ENCODE peak calls at places on chromosomes 16 and 17, in nine cellular contexts. One of them, this sample, is unnamed.

GRCh38 chr16:379183-379960 is 2.4 kb downstream of the PGAP6 start:
- DNase-seq in NCI-H748 treated with DMSO at 0.1 percent for 48 hours: peak; percentile 16
- DNase-seq in HT1080: no peak
- DNase-seq in cerebellar cortex: peak; percentile 88
- DNase-seq in NCI-H2171: no peak
- DNase-seq in CD8-positive, alpha-beta memory T cell: no peak
- DNase-seq in amniotic stem cell: no peak
- DNase-seq in stimulated activated naive CD8-positive, alpha-beta T cell treated with anti-CD3 and anti-CD28 coated beads, Interleukin-15, amount 100 ng/mL, for 72 hours: no peak
- DNase-seq in GM04503: no peak
- DNase-seq in this sample: no peak

GRCh38 chr16:56269276-56269675 is 78.0 kb downstream of the GNAO1 start:
- DNase-seq in NCI-H748 treated with DMSO at 0.1 percent for 48 hours: no peak
- DNase-seq in cerebellar cortex: no peak
- DNase-seq in stimulated activated naive CD8-positive, alpha-beta T cell treated with anti-CD3 and anti-CD28 coated beads, Interleukin-15, amount 100 ng/mL, for 72 hours: no peak
- DNase-seq in NCI-H2171: no peak
- DNase-seq in GM04503: no peak
- DNase-seq in amniotic stem cell: no peak
- DNase-seq in CD8-positive, alpha-beta memory T cell: no peak
- DNase-seq in HT1080: no peak
- DNase-seq in this sample: no peak

GRCh38 chr17:74528491-74529199 is 2.6 kb downstream of the CD300LB start:
- DNase-seq in stimulated activated naive CD8-positive, alpha-beta T cell treated with anti-CD3 and anti-CD28 coated beads, Interleukin-15, amount 100 ng/mL, for 72 hours: peak; percentile 7
- DNase-seq in GM04503: no peak
- DNase-seq in HT1080: no peak
- DNase-seq in cerebellar cortex: no peak
- DNase-seq in CD8-positive, alpha-beta memory T cell: no peak
- DNase-seq in amniotic stem cell: no peak
- DNase-seq in NCI-H748 treated with DMSO at 0.1 percent for 48 hours: no peak
- DNase-seq in NCI-H2171: no peak
- DNase-seq in this sample: no peak

GRCh38 chr16:30369938-30370443 is 303 bp downstream of the TBC1D10B start:
- DNase-seq in amniotic stem cell: no peak
- DNase-seq in GM04503: no peak
- DNase-seq in NCI-H748 treated with DMSO at 0.1 percent for 48 hours: no peak
- DNase-seq in HT1080: no peak
- DNase-seq in cerebellar cortex: no peak
- DNase-seq in NCI-H2171: no peak
- DNase-seq in stimulated activated naive CD8-positive, alpha-beta T cell treated with anti-CD3 and anti-CD28 coated beads, Interleukin-15, amount 100 ng/mL, for 72 hours: no peak
- DNase-seq in CD8-positive, alpha-beta memory T cell: no peak
- DNase-seq in this sample: no peak

GRCh38 chr16:4011225-4011939 is 104.9 kb downstream of the ADCY9 start:
- DNase-seq in GM04503: no peak
- DNase-seq in NCI-H748 treated with DMSO at 0.1 percent for 48 hours: no peak
- DNase-seq in CD8-positive, alpha-beta memory T cell: no peak
- DNase-seq in cerebellar cortex: no peak
- DNase-seq in amniotic stem cell: no peak
- DNase-seq in NCI-H2171: no peak
- DNase-seq in HT1080: no peak
- DNase-seq in stimulated activated naive CD8-positive, alpha-beta T cell treated with anti-CD3 and anti-CD28 coated beads, Interleukin-15, amount 100 ng/mL, for 72 hours: no peak
- DNase-seq in this sample: no peak

GRCh38 chr17:30323895-30324319 is 9.9 kb downstream of the TMIGD1 start:
- DNase-seq in stimulated activated naive CD8-positive, alpha-beta T cell treated with anti-CD3 and anti-CD28 coated beads, Interleukin-15, amount 100 ng/mL, for 72 hours: peak; percentile 56
- DNase-seq in GM04503: no peak
- DNase-seq in CD8-positive, alpha-beta memory T cell: no peak
- DNase-seq in cerebellar cortex: no peak
- DNase-seq in NCI-H748 treated with DMSO at 0.1 percent for 48 hours: no peak
- DNase-seq in HT1080: peak; percentile 71
- DNase-seq in amniotic stem cell: no peak
- DNase-seq in NCI-H2171: peak; percentile 35
- DNase-seq in this sample: no peak

GRCh38 chr16:59459811-59460210 is 725.7 kb upstream of the GOT2 start:
- DNase-seq in GM04503: no peak
- DNase-seq in NCI-H748 treated with DMSO at 0.1 percent for 48 hours: no peak
- DNase-seq in NCI-H2171: no peak
- DNase-seq in stimulated activated naive CD8-positive, alpha-beta T cell treated with anti-CD3 and anti-CD28 coated beads, Interleukin-15, amount 100 ng/mL, for 72 hours: no peak
- DNase-seq in amniotic stem cell: no peak
- DNase-seq in cerebellar cortex: no peak
- DNase-seq in CD8-positive, alpha-beta memory T cell: no peak
- DNase-seq in HT1080: peak; percentile 88
- DNase-seq in this sample: no peak

GRCh38 chr16:55861288-55861687 is 13.9 kb downstream of the CES5A start:
- DNase-seq in GM04503: no peak
- DNase-seq in NCI-H2171: no peak
- DNase-seq in cerebellar cortex: no peak
- DNase-seq in NCI-H748 treated with DMSO at 0.1 percent for 48 hours: no peak
- DNase-seq in CD8-positive, alpha-beta memory T cell: no peak
- DNase-seq in amniotic stem cell: no peak
- DNase-seq in stimulated activated naive CD8-positive, alpha-beta T cell treated with anti-CD3 and anti-CD28 coated beads, Interleukin-15, amount 100 ng/mL, for 72 hours: no peak
- DNase-seq in HT1080: no peak
- DNase-seq in this sample: no peak

GRCh38 chr16:87747626-87748025 is 18.2 kb downstream of the KLHDC4 start:
- DNase-seq in GM04503: no peak
- DNase-seq in stimulated activated naive CD8-positive, alpha-beta T cell treated with anti-CD3 and anti-CD28 coated beads, Interleukin-15, amount 100 ng/mL, for 72 hours: no peak
- DNase-seq in HT1080: no peak
- DNase-seq in amniotic stem cell: no peak
- DNase-seq in CD8-positive, alpha-beta memory T cell: no peak
- DNase-seq in NCI-H2171: no peak
- DNase-seq in NCI-H748 treated with DMSO at 0.1 percent for 48 hours: no peak
- DNase-seq in cerebellar cortex: no peak
- DNase-seq in this sample: no peak

GRCh38 chr17:59620518-59621259 is 994 bp downstream of the CLTC start:
- DNase-seq in amniotic stem cell: no peak
- DNase-seq in CD8-positive, alpha-beta memory T cell: peak; percentile 47
- DNase-seq in cerebellar cortex: peak; percentile 43
- DNase-seq in HT1080: peak; percentile 13
- DNase-seq in GM04503: no peak
- DNase-seq in stimulated activated naive CD8-positive, alpha-beta T cell treated with anti-CD3 and anti-CD28 coated beads, Interleukin-15, amount 100 ng/mL, for 72 hours: peak; percentile 39
- DNase-seq in NCI-H2171: peak; percentile 7
- DNase-seq in NCI-H748 treated with DMSO at 0.1 percent for 48 hours: peak; percentile 23
- DNase-seq in this sample: peak; percentile 45

GRCh38 chr17:55005520-55005919 is 37.0 kb downstream of the STXBP4 start:
- DNase-seq in stimulated activated naive CD8-positive, alpha-beta T cell treated with anti-CD3 and anti-CD28 coated beads, Interleukin-15, amount 100 ng/mL, for 72 hours: no peak
- DNase-seq in HT1080: no peak
- DNase-seq in CD8-positive, alpha-beta memory T cell: no peak
- DNase-seq in amniotic stem cell: no peak
- DNase-seq in NCI-H2171: no peak
- DNase-seq in GM04503: no peak
- DNase-seq in NCI-H748 treated with DMSO at 0.1 percent for 48 hours: no peak
- DNase-seq in cerebellar cortex: peak; percentile 13
- DNase-seq in this sample: no peak

GRCh38 chr17:14953405-14953804 is 311.7 kb downstream of the PMP22 start:
- DNase-seq in stimulated activated naive CD8-positive, alpha-beta T cell treated with anti-CD3 and anti-CD28 coated beads, Interleukin-15, amount 100 ng/mL, for 72 hours: no peak
- DNase-seq in HT1080: no peak
- DNase-seq in cerebellar cortex: no peak
- DNase-seq in NCI-H748 treated with DMSO at 0.1 percent for 48 hours: no peak
- DNase-seq in amniotic stem cell: no peak
- DNase-seq in NCI-H2171: no peak
- DNase-seq in GM04503: no peak
- DNase-seq in CD8-positive, alpha-beta memory T cell: no peak
- DNase-seq in this sample: no peak

GRCh38 chr17:49604314-49604869 is 28.7 kb downstream of the NXPH3 start:
- DNase-seq in amniotic stem cell: no peak
- DNase-seq in stimulated activated naive CD8-positive, alpha-beta T cell treated with anti-CD3 and anti-CD28 coated beads, Interleukin-15, amount 100 ng/mL, for 72 hours: no peak
- DNase-seq in CD8-positive, alpha-beta memory T cell: no peak
- DNase-seq in cerebellar cortex: no peak
- DNase-seq in NCI-H2171: no peak
- DNase-seq in NCI-H748 treated with DMSO at 0.1 percent for 48 hours: no peak
- DNase-seq in HT1080: no peak
- DNase-seq in GM04503: no peak
- DNase-seq in this sample: no peak

GRCh38 chr16:55136356-55136755 is 187.6 kb upstream of the IRX6 start:
- DNase-seq in stimulated activated naive CD8-positive, alpha-beta T cell treated with anti-CD3 and anti-CD28 coated beads, Interleukin-15, amount 100 ng/mL, for 72 hours: no peak
- DNase-seq in CD8-positive, alpha-beta memory T cell: no peak
- DNase-seq in NCI-H748 treated with DMSO at 0.1 percent for 48 hours: no peak
- DNase-seq in amniotic stem cell: no peak
- DNase-seq in HT1080: no peak
- DNase-seq in NCI-H2171: no peak
- DNase-seq in cerebellar cortex: no peak
- DNase-seq in GM04503: no peak
- DNase-seq in this sample: no peak

GRCh38 chr17:17408236-17408794 is 68.5 kb upstream of the MED9 start:
- DNase-seq in CD8-positive, alpha-beta memory T cell: no peak
- DNase-seq in NCI-H2171: no peak
- DNase-seq in cerebellar cortex: no peak
- DNase-seq in amniotic stem cell: no peak
- DNase-seq in stimulated activated naive CD8-positive, alpha-beta T cell treated with anti-CD3 and anti-CD28 coated beads, Interleukin-15, amount 100 ng/mL, for 72 hours: peak; percentile 42
- DNase-seq in HT1080: no peak
- DNase-seq in GM04503: no peak
- DNase-seq in NCI-H748 treated with DMSO at 0.1 percent for 48 hours: no peak
- DNase-seq in this sample: no peak

GRCh38 chr16:20798364-20798763 is 7.9 kb downstream of the ERI2 start:
- DNase-seq in GM04503: no peak
- DNase-seq in CD8-positive, alpha-beta memory T cell: no peak
- DNase-seq in cerebellar cortex: no peak
- DNase-seq in NCI-H748 treated with DMSO at 0.1 percent for 48 hours: no peak
- DNase-seq in HT1080: no peak
- DNase-seq in NCI-H2171: no peak
- DNase-seq in stimulated activated naive CD8-positive, alpha-beta T cell treated with anti-CD3 and anti-CD28 coated beads, Interleukin-15, amount 100 ng/mL, for 72 hours: no peak
- DNase-seq in amniotic stem cell: no peak
- DNase-seq in this sample: no peak

GRCh38 chr16:57091200-57091989 is 988 bp upstream of the CPNE2 start:
- DNase-seq in stimulated activated naive CD8-positive, alpha-beta T cell treated with anti-CD3 and anti-CD28 coated beads, Interleukin-15, amount 100 ng/mL, for 72 hours: no peak
- DNase-seq in cerebellar cortex: no peak
- DNase-seq in CD8-positive, alpha-beta memory T cell: no peak
- DNase-seq in NCI-H748 treated with DMSO at 0.1 percent for 48 hours: no peak
- DNase-seq in HT1080: peak; percentile 69
- DNase-seq in NCI-H2171: no peak
- DNase-seq in GM04503: no peak
- DNase-seq in amniotic stem cell: peak; percentile 9
- DNase-seq in this sample: no peak

GRCh38 chr17:44569459-44569858 is 12.2 kb downstream of the FZD2 start:
- DNase-seq in NCI-H748 treated with DMSO at 0.1 percent for 48 hours: no peak
- DNase-seq in amniotic stem cell: no peak
- DNase-seq in cerebellar cortex: no peak
- DNase-seq in CD8-positive, alpha-beta memory T cell: no peak
- DNase-seq in NCI-H2171: no peak
- DNase-seq in stimulated activated naive CD8-positive, alpha-beta T cell treated with anti-CD3 and anti-CD28 coated beads, Interleukin-15, amount 100 ng/mL, for 72 hours: no peak
- DNase-seq in GM04503: no peak
- DNase-seq in HT1080: no peak
- DNase-seq in this sample: no peak

GRCh38 chr16:89093602-89094251 is at the start of gene ACSF3:
- DNase-seq in cerebellar cortex: peak; percentile 20
- DNase-seq in NCI-H748 treated with DMSO at 0.1 percent for 48 hours: no peak
- DNase-seq in stimulated activated naive CD8-positive, alpha-beta T cell treated with anti-CD3 and anti-CD28 coated beads, Interleukin-15, amount 100 ng/mL, for 72 hours: peak; percentile 70
- DNase-seq in NCI-H2171: peak; percentile 40
- DNase-seq in CD8-positive, alpha-beta memory T cell: peak; percentile 52
- DNase-seq in GM04503: no peak
- DNase-seq in HT1080: peak; percentile 42
- DNase-seq in amniotic stem cell: no peak
- DNase-seq in this sample: peak; percentile 72

GRCh38 chr16:29316673-29317237 is 89.8 kb downstream of the NPIPB11 start:
- DNase-seq in GM04503: no peak
- DNase-seq in HT1080: no peak
- DNase-seq in NCI-H2171: no peak
- DNase-seq in NCI-H748 treated with DMSO at 0.1 percent for 48 hours: peak; percentile 0
- DNase-seq in amniotic stem cell: no peak
- DNase-seq in stimulated activated naive CD8-positive, alpha-beta T cell treated with anti-CD3 and anti-CD28 coated beads, Interleukin-15, amount 100 ng/mL, for 72 hours: no peak
- DNase-seq in cerebellar cortex: no peak
- DNase-seq in CD8-positive, alpha-beta memory T cell: no peak
- DNase-seq in this sample: no peak

GRCh38 chr17:7476474-7476873 is 3.0 kb downstream of the ZBTB4 start:
- DNase-seq in GM04503: no peak
- DNase-seq in NCI-H748 treated with DMSO at 0.1 percent for 48 hours: no peak
- DNase-seq in NCI-H2171: no peak
- DNase-seq in HT1080: peak; percentile 78
- DNase-seq in amniotic stem cell: no peak
- DNase-seq in cerebellar cortex: no peak
- DNase-seq in CD8-positive, alpha-beta memory T cell: no peak
- DNase-seq in stimulated activated naive CD8-positive, alpha-beta T cell treated with anti-CD3 and anti-CD28 coated beads, Interleukin-15, amount 100 ng/mL, for 72 hours: no peak
- DNase-seq in this sample: no peak

GRCh38 chr17:45873728-45874127 is 20.6 kb upstream of the MAPT start:
- DNase-seq in stimulated activated naive CD8-positive, alpha-beta T cell treated with anti-CD3 and anti-CD28 coated beads, Interleukin-15, amount 100 ng/mL, for 72 hours: no peak
- DNase-seq in NCI-H748 treated with DMSO at 0.1 percent for 48 hours: no peak
- DNase-seq in cerebellar cortex: no peak
- DNase-seq in NCI-H2171: no peak
- DNase-seq in HT1080: no peak
- DNase-seq in CD8-positive, alpha-beta memory T cell: no peak
- DNase-seq in GM04503: no peak
- DNase-seq in amniotic stem cell: no peak
- DNase-seq in this sample: peak; percentile 25

GRCh38 chr17:80656590-80656989 is 112.0 kb downstream of the RPTOR start:
- DNase-seq in stimulated activated naive CD8-positive, alpha-beta T cell treated with anti-CD3 and anti-CD28 coated beads, Interleukin-15, amount 100 ng/mL, for 72 hours: no peak
- DNase-seq in CD8-positive, alpha-beta memory T cell: no peak
- DNase-seq in GM04503: no peak
- DNase-seq in NCI-H2171: no peak
- DNase-seq in NCI-H748 treated with DMSO at 0.1 percent for 48 hours: no peak
- DNase-seq in amniotic stem cell: no peak
- DNase-seq in HT1080: no peak
- DNase-seq in cerebellar cortex: no peak
- DNase-seq in this sample: no peak

GRCh38 chr17:76103274-76104139 is at the start of gene EXOC7:
- DNase-seq in GM04503: peak; percentile 53
- DNase-seq in stimulated activated naive CD8-positive, alpha-beta T cell treated with anti-CD3 and anti-CD28 coated beads, Interleukin-15, amount 100 ng/mL, for 72 hours: peak; percentile 94
- DNase-seq in NCI-H748 treated with DMSO at 0.1 percent for 48 hours: peak; percentile 74
- DNase-seq in NCI-H2171: peak; percentile 88
- DNase-seq in HT1080: peak; percentile 82
- DNase-seq in amniotic stem cell: peak; percentile 83
- DNase-seq in CD8-positive, alpha-beta memory T cell: peak; percentile 90
- DNase-seq in cerebellar cortex: peak; percentile 93
- DNase-seq in this sample: peak; percentile 93

GRCh38 chr17:34720760-34721159 is 141.4 kb downstream of the TMEM132E start:
- DNase-seq in NCI-H2171: no peak
- DNase-seq in CD8-positive, alpha-beta memory T cell: no peak
- DNase-seq in GM04503: peak; percentile 3
- DNase-seq in NCI-H748 treated with DMSO at 0.1 percent for 48 hours: no peak
- DNase-seq in HT1080: peak; percentile 94
- DNase-seq in cerebellar cortex: no peak
- DNase-seq in stimulated activated naive CD8-positive, alpha-beta T cell treated with anti-CD3 and anti-CD28 coated beads, Interleukin-15, amount 100 ng/mL, for 72 hours: no peak
- DNase-seq in amniotic stem cell: no peak
- DNase-seq in this sample: no peak

GRCh38 chr17:9436629-9437028 is 139.0 kb downstream of the STX8 start:
- DNase-seq in amniotic stem cell: no peak
- DNase-seq in NCI-H748 treated with DMSO at 0.1 percent for 48 hours: no peak
- DNase-seq in NCI-H2171: no peak
- DNase-seq in GM04503: peak; percentile 26
- DNase-seq in cerebellar cortex: peak; percentile 4
- DNase-seq in CD8-positive, alpha-beta memory T cell: no peak
- DNase-seq in stimulated activated naive CD8-positive, alpha-beta T cell treated with anti-CD3 and anti-CD28 coated beads, Interleukin-15, amount 100 ng/mL, for 72 hours: no peak
- DNase-seq in HT1080: no peak
- DNase-seq in this sample: no peak

GRCh38 chr17:80561541-80562114 is 17.0 kb downstream of the RPTOR start:
- DNase-seq in HT1080: peak; percentile 15
- DNase-seq in NCI-H748 treated with DMSO at 0.1 percent for 48 hours: no peak
- DNase-seq in amniotic stem cell: no peak
- DNase-seq in NCI-H2171: no peak
- DNase-seq in CD8-positive, alpha-beta memory T cell: no peak
- DNase-seq in stimulated activated naive CD8-positive, alpha-beta T cell treated with anti-CD3 and anti-CD28 coated beads, Interleukin-15, amount 100 ng/mL, for 72 hours: no peak
- DNase-seq in GM04503: no peak
- DNase-seq in cerebellar cortex: no peak
- DNase-seq in this sample: no peak

GRCh38 chr17:31824771-31825360 is 34.2 kb downstream of the COPRS start:
- DNase-seq in stimulated activated naive CD8-positive, alpha-beta T cell treated with anti-CD3 and anti-CD28 coated beads, Interleukin-15, amount 100 ng/mL, for 72 hours: no peak
- DNase-seq in GM04503: no peak
- DNase-seq in NCI-H2171: no peak
- DNase-seq in HT1080: no peak
- DNase-seq in amniotic stem cell: no peak
- DNase-seq in CD8-positive, alpha-beta memory T cell: no peak
- DNase-seq in NCI-H748 treated with DMSO at 0.1 percent for 48 hours: no peak
- DNase-seq in cerebellar cortex: no peak
- DNase-seq in this sample: no peak

GRCh38 chr17:71764507-71764906 is 356.3 kb upstream of the SOX9 start:
- DNase-seq in HT1080: peak; percentile 6
- DNase-seq in stimulated activated naive CD8-positive, alpha-beta T cell treated with anti-CD3 and anti-CD28 coated beads, Interleukin-15, amount 100 ng/mL, for 72 hours: no peak
- DNase-seq in cerebellar cortex: no peak
- DNase-seq in GM04503: no peak
- DNase-seq in NCI-H2171: no peak
- DNase-seq in CD8-positive, alpha-beta memory T cell: no peak
- DNase-seq in amniotic stem cell: no peak
- DNase-seq in NCI-H748 treated with DMSO at 0.1 percent for 48 hours: no peak
- DNase-seq in this sample: no peak

This sample was measured in stimulated activated CD4-positive, alpha-beta T cell treated with anti-CD3 and anti-CD28 coated beads, Interleukin-12 subunit alpha, Interleukin-12 subunit beta, amount 100 ng/mL, for 4 hours.